ENCODE peak calls at places on chromosomes 7 and 10, in five cellular contexts. One of them, this sample, is unnamed.

GRCh38 chr7:31111109-31111451 is 59.0 kb downstream of the ADCYAP1R1 start:
- DNase-seq in adrenal gland: no peak
- DNase-seq in endothelial cell: no peak
- DNase-seq in cardiac muscle cell: no peak
- DNase-seq in body of pancreas: no peak
- DNase-seq in this sample: no peak

GRCh38 chr10:43093423-43094090 is 16.7 kb downstream of the RET start:
- DNase-seq in adrenal gland: no peak
- DNase-seq in endothelial cell: no peak
- DNase-seq in cardiac muscle cell: no peak
- DNase-seq in body of pancreas: no peak
- DNase-seq in this sample: no peak

GRCh38 chr7:45592230-45592991 is 18.2 kb downstream of the ADCY1 start:
- DNase-seq in adrenal gland: no peak
- DNase-seq in endothelial cell: no peak
- DNase-seq in body of pancreas: peak
- DNase-seq in cardiac muscle cell: no peak
- DNase-seq in this sample: no peak

GRCh38 chr7:124801330-124801895 is 35.8 kb upstream of the GPR37 start:
- DNase-seq in body of pancreas: no peak
- DNase-seq in endothelial cell: no peak
- DNase-seq in adrenal gland: no peak
- DNase-seq in cardiac muscle cell: no peak
- DNase-seq in this sample: no peak

GRCh38 chr7:3112499-3113134 is 69.0 kb upstream of the CARD11 start:
- DNase-seq in cardiac muscle cell: no peak
- DNase-seq in body of pancreas: no peak
- DNase-seq in adrenal gland: no peak
- DNase-seq in endothelial cell: no peak
- DNase-seq in this sample: no peak

GRCh38 chr7:151817981-151818673 is 58.8 kb downstream of the PRKAG2 start:
- DNase-seq in cardiac muscle cell: no peak
- DNase-seq in endothelial cell: no peak
- DNase-seq in body of pancreas: no peak
- DNase-seq in adrenal gland: no peak
- DNase-seq in this sample: no peak

GRCh38 chr7:100571829-100572116 is 1.9 kb downstream of the SAP25 start:
- DNase-seq in cardiac muscle cell: no peak
- DNase-seq in endothelial cell: no peak
- DNase-seq in adrenal gland: no peak
- DNase-seq in body of pancreas: no peak
- DNase-seq in this sample: no peak

GRCh38 chr10:118732253-118733194 is 22.2 kb downstream of the CACUL1 start:
- DNase-seq in adrenal gland: no peak
- DNase-seq in endothelial cell: no peak
- DNase-seq in body of pancreas: no peak
- DNase-seq in cardiac muscle cell: no peak
- DNase-seq in this sample: peak

GRCh38 chr10:100186813-100187212 is 984 bp upstream of the ERLIN1 start:
- DNase-seq in cardiac muscle cell: no peak
- DNase-seq in body of pancreas: no peak
- DNase-seq in adrenal gland: no peak
- DNase-seq in endothelial cell: no peak
- DNase-seq in this sample: no peak

GRCh38 chr10:130847170-130847569 is 464.4 kb downstream of the TCERG1L start:
- DNase-seq in adrenal gland: no peak
- DNase-seq in endothelial cell: no peak
- DNase-seq in body of pancreas: no peak
- DNase-seq in cardiac muscle cell: no peak
- DNase-seq in this sample: no peak

GRCh38 chr10:70743879-70744278 is 41.3 kb downstream of the TBATA start:
- DNase-seq in cardiac muscle cell: no peak
- DNase-seq in adrenal gland: no peak
- DNase-seq in endothelial cell: no peak
- DNase-seq in body of pancreas: no peak
- DNase-seq in this sample: no peak

GRCh38 chr7:126578338-126578737 is 674.4 kb downstream of the GRM8 start:
- DNase-seq in endothelial cell: no peak
- DNase-seq in body of pancreas: no peak
- DNase-seq in cardiac muscle cell: no peak
- DNase-seq in adrenal gland: no peak
- DNase-seq in this sample: no peak

GRCh38 chr10:59276133-59276532 is 86.2 kb downstream of the FAM13C start:
- DNase-seq in endothelial cell: no peak
- DNase-seq in body of pancreas: no peak
- DNase-seq in cardiac muscle cell: no peak
- DNase-seq in adrenal gland: no peak
- DNase-seq in this sample: no peak

GRCh38 chr7:41573881-41574280 is 129.0 kb downstream of the INHBA start:
- DNase-seq in adrenal gland: no peak
- DNase-seq in body of pancreas: no peak
- DNase-seq in cardiac muscle cell: peak
- DNase-seq in endothelial cell: no peak
- DNase-seq in this sample: no peak

GRCh38 chr10:95335933-95336699 is 45.3 kb upstream of the PDLIM1 start:
- DNase-seq in endothelial cell: no peak
- DNase-seq in adrenal gland: no peak
- DNase-seq in body of pancreas: no peak
- DNase-seq in cardiac muscle cell: no peak
- DNase-seq in this sample: no peak

GRCh38 chr10:86585037-86585725 is 63.6 kb upstream of the WAPL start:
- DNase-seq in adrenal gland: peak
- DNase-seq in body of pancreas: peak
- DNase-seq in endothelial cell: peak
- DNase-seq in cardiac muscle cell: peak
- DNase-seq in this sample: peak

GRCh38 chr7:33334349-33334748 is 205.0 kb downstream of the BBS9 start:
- DNase-seq in endothelial cell: peak
- DNase-seq in adrenal gland: no peak
- DNase-seq in cardiac muscle cell: peak
- DNase-seq in body of pancreas: no peak
- DNase-seq in this sample: no peak

GRCh38 chr7:16801111-16801542 is 3.7 kb downstream of the AGR2 start:
- DNase-seq in endothelial cell: no peak
- DNase-seq in cardiac muscle cell: peak
- DNase-seq in body of pancreas: no peak
- DNase-seq in adrenal gland: peak
- DNase-seq in this sample: no peak

GRCh38 chr7:20224005-20224404 is 6.8 kb upstream of the MACC1 start:
- DNase-seq in endothelial cell: no peak
- DNase-seq in body of pancreas: no peak
- DNase-seq in cardiac muscle cell: no peak
- DNase-seq in adrenal gland: no peak
- DNase-seq in this sample: no peak

GRCh38 chr10:13690281-13690825 is 103.6 kb downstream of the PRPF18 start:
- DNase-seq in endothelial cell: no peak
- DNase-seq in body of pancreas: no peak
- DNase-seq in adrenal gland: no peak
- DNase-seq in cardiac muscle cell: no peak
- DNase-seq in this sample: no peak

GRCh38 chr10:76885815-76886214 is 751.8 kb downstream of the KCNMA1 start:
- DNase-seq in cardiac muscle cell: no peak
- DNase-seq in body of pancreas: no peak
- DNase-seq in endothelial cell: no peak
- DNase-seq in adrenal gland: no peak
- DNase-seq in this sample: no peak

GRCh38 chr7:135224027-135224426 is 9.6 kb upstream of the STRA8 start:
- DNase-seq in endothelial cell: no peak
- DNase-seq in body of pancreas: no peak
- DNase-seq in cardiac muscle cell: no peak
- DNase-seq in adrenal gland: no peak
- DNase-seq in this sample: no peak

GRCh38 chr7:53095731-53096501 is 60.5 kb downstream of the POM121L12 start:
- DNase-seq in body of pancreas: no peak
- DNase-seq in endothelial cell: no peak
- DNase-seq in cardiac muscle cell: no peak
- DNase-seq in adrenal gland: no peak
- DNase-seq in this sample: no peak

GRCh38 chr10:24505759-24506158 is 217.9 kb downstream of the ARHGAP21 start:
- DNase-seq in endothelial cell: no peak
- DNase-seq in cardiac muscle cell: no peak
- DNase-seq in adrenal gland: no peak
- DNase-seq in body of pancreas: peak
- DNase-seq in this sample: no peak

GRCh38 chr7:27923308-27923980 is 183.5 kb downstream of the TAX1BP1 start:
- DNase-seq in adrenal gland: no peak
- DNase-seq in body of pancreas: no peak
- DNase-seq in cardiac muscle cell: peak
- DNase-seq in endothelial cell: no peak
- DNase-seq in this sample: no peak

GRCh38 chr10:86905429-86905828 is 52.0 kb downstream of the MMRN2 start:
- DNase-seq in endothelial cell: no peak
- DNase-seq in adrenal gland: peak
- DNase-seq in body of pancreas: no peak
- DNase-seq in cardiac muscle cell: no peak
- DNase-seq in this sample: no peak

GRCh38 chr10:119412244-119412750 is 130.2 kb downstream of the RGS10 start:
- DNase-seq in adrenal gland: peak
- DNase-seq in endothelial cell: no peak
- DNase-seq in body of pancreas: peak
- DNase-seq in cardiac muscle cell: peak
- DNase-seq in this sample: peak

GRCh38 chr10:95247200-95247880 is 43.5 kb downstream of the PDLIM1 start:
- DNase-seq in cardiac muscle cell: peak
- DNase-seq in adrenal gland: no peak
- DNase-seq in body of pancreas: no peak
- DNase-seq in endothelial cell: no peak
- DNase-seq in this sample: no peak

GRCh38 chr7:19023477-19023876 is 94.0 kb downstream of the TWIST1 start:
- DNase-seq in endothelial cell: no peak
- DNase-seq in body of pancreas: no peak
- DNase-seq in adrenal gland: no peak
- DNase-seq in cardiac muscle cell: no peak
- DNase-seq in this sample: no peak

GRCh38 chr7:5622746-5623145 is 158.7 kb downstream of the RNF216 start:
- DNase-seq in endothelial cell: no peak
- DNase-seq in body of pancreas: no peak
- DNase-seq in cardiac muscle cell: no peak
- DNase-seq in adrenal gland: no peak
- DNase-seq in this sample: no peak

GRCh38 chr7:5626456-5626855 is 155.0 kb downstream of the RNF216 start:
- DNase-seq in adrenal gland: no peak
- DNase-seq in body of pancreas: no peak
- DNase-seq in cardiac muscle cell: no peak
- DNase-seq in endothelial cell: no peak
- DNase-seq in this sample: no peak

GRCh38 chr7:5627745-5628547 is 153.5 kb downstream of the RNF216 start:
- DNase-seq in adrenal gland: no peak
- DNase-seq in body of pancreas: no peak
- DNase-seq in endothelial cell: no peak
- DNase-seq in cardiac muscle cell: no peak
- DNase-seq in this sample: no peak

GRCh38 chr7:5624386-5625365 is 156.8 kb downstream of the RNF216 start:
- DNase-seq in endothelial cell: no peak
- DNase-seq in cardiac muscle cell: no peak
- DNase-seq in body of pancreas: no peak
- DNase-seq in adrenal gland: no peak
- DNase-seq in this sample: no peak

DNA sequence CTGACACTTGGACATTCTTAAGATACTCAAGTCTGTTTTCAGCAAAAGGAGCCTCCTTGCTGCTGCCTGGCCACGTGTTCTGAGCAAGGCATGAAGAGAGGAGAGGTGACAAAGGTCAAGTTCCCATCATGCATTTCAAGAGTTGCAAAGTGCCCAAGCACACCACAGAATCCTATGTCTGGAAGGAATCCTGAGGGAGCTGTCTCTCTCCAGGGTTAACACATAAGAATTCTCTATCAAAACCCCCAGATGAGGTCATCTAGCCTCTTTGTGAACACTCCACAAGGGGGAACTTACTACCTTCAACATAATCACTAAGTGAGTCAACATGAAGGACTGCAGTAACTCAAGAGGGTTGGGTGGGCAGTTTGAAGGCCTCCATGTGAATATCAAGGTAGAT is 155.5 kb downstream of the RNF216 start:
- DNase-seq in endothelial cell: no peak
- DNase-seq in body of pancreas: no peak
- DNase-seq in adrenal gland: no peak
- DNase-seq in cardiac muscle cell: peak
- DNase-seq in this sample: no peak
- TF ChIP-seq CTCF in endothelial cell: no peak
- TF ChIP-seq CTCF in body of pancreas: no peak
- TF ChIP-seq CTCF in adrenal gland: no peak
- TF ChIP-seq CTCF in cardiac muscle cell: no peak
- TF ChIP-seq CTCF in this sample: no peak

GRCh38 chr7:142523821-142524460 is 225.3 kb upstream of the PRSS1 start:
- DNase-seq in endothelial cell: no peak
- DNase-seq in body of pancreas: no peak
- DNase-seq in adrenal gland: no peak
- DNase-seq in cardiac muscle cell: peak
- DNase-seq in this sample: no peak
- TF ChIP-seq CTCF in endothelial cell: no peak
- TF ChIP-seq CTCF in body of pancreas: no peak
- TF ChIP-seq CTCF in adrenal gland: no peak
- TF ChIP-seq CTCF in cardiac muscle cell: peak
- TF ChIP-seq CTCF in this sample: no peak

GRCh38 chr7:139264220-139264619 is 33.2 kb downstream of the UBN2 start:
- DNase-seq in endothelial cell: no peak
- DNase-seq in body of pancreas: no peak
- DNase-seq in cardiac muscle cell: no peak
- DNase-seq in adrenal gland: no peak
- DNase-seq in this sample: no peak

DNA sequence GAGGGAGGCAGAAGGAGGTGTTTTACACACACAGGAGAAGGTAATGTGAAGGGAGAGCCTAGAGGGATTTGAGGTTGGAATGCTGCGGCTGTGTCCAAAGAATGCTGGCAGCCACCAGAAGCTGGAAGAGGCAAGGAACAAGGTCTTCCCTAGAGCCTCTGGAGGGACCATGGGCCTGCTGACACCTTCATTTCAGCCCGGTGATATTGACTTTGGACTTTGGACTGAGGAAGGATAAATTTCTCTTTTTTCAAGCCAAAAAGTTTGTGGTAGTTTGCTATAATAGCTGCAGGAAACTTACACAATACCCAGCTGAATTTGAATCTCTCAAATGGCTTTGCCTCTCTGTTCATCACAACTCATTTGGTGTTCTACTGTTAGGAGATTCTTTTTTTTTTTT is 34.6 kb downstream of the UBN2 start:
- DNase-seq in adrenal gland: no peak
- DNase-seq in body of pancreas: no peak
- DNase-seq in endothelial cell: no peak
- DNase-seq in cardiac muscle cell: no peak
- DNase-seq in this sample: no peak
- TF ChIP-seq CTCF in adrenal gland: no peak
- TF ChIP-seq CTCF in body of pancreas: no peak
- TF ChIP-seq CTCF in endothelial cell: no peak
- TF ChIP-seq CTCF in cardiac muscle cell: no peak
- TF ChIP-seq CTCF in this sample: no peak

GRCh38 chr7:90453931-90454330 is 15.5 kb upstream of the PTTG1IP2 start:
- DNase-seq in endothelial cell: no peak
- DNase-seq in body of pancreas: no peak
- DNase-seq in adrenal gland: no peak
- DNase-seq in cardiac muscle cell: no peak
- DNase-seq in this sample: no peak
- TF ChIP-seq CTCF in endothelial cell: no peak
- TF ChIP-seq CTCF in body of pancreas: no peak
- TF ChIP-seq CTCF in adrenal gland: no peak
- TF ChIP-seq CTCF in cardiac muscle cell: no peak
- TF ChIP-seq CTCF in this sample: no peak